ENCODE peak calls at places on chromosomes 6 and 20, in nine cellular contexts. F is DMS153; J is ELR; W is left colon; B is SW480; R is activated effector memory CD4-positive, alpha-beta T cell treated with Interleukin-2 at 50 U/mL for 16 hours; A is cerebellum; Z is ACHN; K is M059J. Y is an unnamed sample.

GRCh38 chr6:4397307-4397706 is 261.9 kb upstream of the ECI2 start:
- DNase-seq in Z (no peak), A (no peak), B (no peak), K (no peak), W (no peak), F (no peak), R (no peak), J (no peak), Y (no peak)

GRCh38 chr20:23335521-23335920 is 15.1 kb upstream of the NXT1 start:
- DNase-seq in B (no peak), J (no peak), Z (no peak), K (peak), A (no peak), F (no peak), R (no peak), W (no peak), Y (no peak)

GRCh38 chr6:112665815-112666214 is 318.7 kb downstream of the RFPL4B start:
- DNase-seq in R (no peak), F (no peak), A (no peak), K (peak), W (no peak), B (no peak), Z (no peak), J (peak), Y (no peak)

GRCh38 chr6:54020311-54020710 is 90.9 kb upstream of the MLIP start:
- DNase-seq in B (no peak), Z (no peak), A (no peak), W (no peak), R (no peak), F (no peak), J (peak), K (peak), Y (no peak)

GRCh38 chr20:41483553-41483930 is 116.9 kb upstream of the EMILIN3 start:
- DNase-seq in A (no peak), J (peak), Z (no peak), F (no peak), R (no peak), K (peak), B (no peak), W (no peak), Y (no peak)

GRCh38 chr6:144955853-144956252 is 670.7 kb downstream of the UTRN start:
- DNase-seq in F (no peak), K (peak), Z (no peak), R (no peak), W (no peak), A (no peak), B (no peak), J (peak), Y (no peak)

GRCh38 chr6:48183174-48183573 is 72.2 kb upstream of the PTCHD4 start:
- DNase-seq in Z (no peak), W (no peak), K (no peak), R (no peak), B (no peak), A (no peak), F (no peak), J (no peak), Y (no peak)

GRCh38 chr20:50304501-50304856 is 113.8 kb downstream of the CEBPB start:
- DNase-seq in Z (no peak), R (no peak), A (no peak), J (no peak), W (peak), F (no peak), K (no peak), B (no peak), Y (no peak)

GRCh38 chr6:137105375-137105774 is 60.6 kb upstream of the IL20RA start:
- DNase-seq in K (no peak), Z (no peak), R (no peak), A (no peak), J (no peak), B (no peak), F (no peak), W (no peak), Y (no peak)

GRCh38 chr6:84731901-84732300 is 32.5 kb downstream of the TBX18 start:
- DNase-seq in J (peak), A (no peak), W (no peak), K (no peak), Z (no peak), B (no peak), F (no peak), R (no peak), Y (no peak)

GRCh38 chr6:84876723-84877514 is 112.5 kb upstream of the TBX18 start:
- DNase-seq in K (no peak), J (no peak), W (no peak), F (no peak), B (no peak), R (no peak), Z (no peak), A (no peak), Y (no peak)

GRCh38 chr6:169121013-169121412 is 132.6 kb downstream of the THBS2 start:
- DNase-seq in F (no peak), Z (no peak), R (no peak), K (no peak), A (no peak), W (no peak), J (no peak), B (no peak), Y (peak)

Y was measured in esophagus muscularis mucosa.